ENCODE peak calls at places on chromosomes 6 and 20, in four cellular contexts. A is psoas muscle, J is ascending aorta, X is H1. Z is an unnamed sample. For H3K4me1, the result is how much of the 10 kb centered on the place peaks cover.

GRCh38 chr20:3818155-3819151 is 1.9 kb upstream of the AP5S1 start:
- DNase-seq in X (peak), J (peak), A (peak), Z (peak)

GRCh38 chr6:41901882-41902519 is 6.8 kb upstream of the USP49 start:
- DNase-seq in J (no peak), A (no peak), X (peak), Z (no peak)

GRCh38 chr6:39961178-39961577 is 26.9 kb upstream of the MOCS1 start:
- DNase-seq in A (peak), X (no peak), J (no peak), Z (peak)

GRCh38 chr6:106591111-106591825 is 38.0 kb downstream of the RTN4IP1 start:
- DNase-seq in A (peak), J (no peak), X (no peak), Z (no peak)

GRCh38 chr20:24991897-24992419 is 593 bp downstream of the APMAP start:
- DNase-seq in X (no peak), A (peak), J (peak), Z (no peak)

GRCh38 chr6:129236110-129236509 is 353.2 kb downstream of the LAMA2 start:
- DNase-seq in X (no peak), J (no peak), A (no peak), Z (no peak)

GRCh38 chr20:33679758-33680485 is 5.7 kb upstream of the NECAB3 start:
- DNase-seq in X (no peak), A (no peak), J (no peak), Z (no peak)

GRCh38 chr6:170089937-170090335 is 200.9 kb downstream of the DLL1 start:
- DNase-seq in A (no peak), J (peak), X (no peak), Z (no peak)

GRCh38 chr6:149443411-149444181 is 41.2 kb downstream of the ZC3H12D start:
- DNase-seq in X (no peak), A (no peak), J (peak), Z (no peak)

GRCh38 chr6:128463942-128464341 is 56.5 kb downstream of the PTPRK start:
- DNase-seq in J (no peak), A (no peak), X (no peak), Z (peak)

GRCh38 chr6:21053612-21054011 is 519.4 kb downstream of the CDKAL1 start:
- DNase-seq in X (no peak), J (no peak), A (no peak), Z (peak)

GRCh38 chr6:107079429-107079828 is 35.9 kb downstream of the BEND3 start:
- DNase-seq in X (no peak), A (no peak), J (peak), Z (no peak)

GRCh38 chr6:122803056-122803695 is 14.1 kb downstream of the SMPDL3A start:
- DNase-seq in A (no peak), J (no peak), X (no peak), Z (no peak)

GRCh38 chr6:95109212-95109611 is 468.1 kb upstream of the MANEA start:
- DNase-seq in J (no peak), X (no peak), A (no peak), Z (no peak)

GRCh38 chr6:89602713-89603112 is 35.8 kb downstream of the LYRM2 start:
- DNase-seq in A (no peak), X (no peak), J (no peak), Z (no peak)

GRCh38 chr6:26301638-26302037 is 63.4 kb upstream of the BTN3A2 start:
- DNase-seq in A (no peak), J (no peak), X (no peak), Z (no peak)

GRCh38 chr6:163745566-163746400 is 331.3 kb downstream of the QKI start:
- DNase-seq in X (no peak), J (no peak), A (peak), Z (peak)

GRCh38 chr20:50278684-50279531 is 88.3 kb downstream of the CEBPB start:
- DNase-seq in A (peak), J (peak), X (no peak), Z (no peak)

GRCh38 chr20:50282592-50283241 is 92.1 kb downstream of the CEBPB start:
- DNase-seq in X (no peak), J (no peak), A (peak), Z (no peak)

GRCh38 chr20:50279988-50280850 is 89.6 kb downstream of the CEBPB start:
- DNase-seq in X (no peak), J (no peak), A (no peak), Z (no peak)

GRCh38 chr20:50281831-50282591 is 91.4 kb downstream of the CEBPB start:
- DNase-seq in A (peak), X (peak), J (no peak), Z (no peak)

DNA sequence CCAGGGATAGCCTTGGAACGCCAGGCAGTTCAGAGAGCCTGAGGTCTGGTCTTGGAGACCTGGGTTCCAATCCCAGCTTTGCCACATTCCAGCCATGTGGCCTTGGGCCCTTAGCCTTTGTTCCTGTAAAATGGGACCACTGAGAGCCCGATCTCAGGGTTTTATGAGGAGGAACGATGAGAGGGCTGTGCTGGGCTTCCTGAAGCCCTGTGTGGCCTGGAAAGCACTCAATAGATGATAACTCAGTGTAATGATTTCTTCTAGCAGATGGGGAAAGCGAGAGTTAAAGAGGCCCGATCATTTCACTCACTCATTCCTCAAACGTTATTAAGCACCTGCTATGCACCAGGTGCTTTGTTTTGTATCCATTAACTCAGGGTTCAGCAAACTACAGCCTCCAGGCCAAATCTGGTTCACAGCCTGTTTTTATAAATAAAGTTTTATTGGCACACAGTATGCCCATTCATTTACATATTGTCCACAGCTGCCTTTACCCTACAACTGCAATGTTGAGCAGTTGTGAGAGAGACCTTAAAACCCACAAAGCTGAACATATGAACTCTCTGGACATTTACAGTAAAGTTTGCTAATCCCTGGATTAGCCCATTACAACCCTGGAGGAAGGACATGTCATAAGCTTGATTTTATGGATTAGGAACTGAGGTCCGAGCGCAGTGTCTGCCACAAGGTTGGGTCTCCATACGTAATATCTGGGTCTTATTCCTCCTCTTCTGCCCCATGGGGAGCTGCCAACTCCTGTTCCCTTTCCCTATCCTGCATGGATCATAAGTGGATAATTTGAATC is 90.4 kb downstream of the CEBPB start:
- DNase-seq in A (peak), J (no peak), X (no peak), Z (no peak)
- H3K4me1 ChIP-seq in A (half or more), J (under half), X (under half), Z (under half)

DNA sequence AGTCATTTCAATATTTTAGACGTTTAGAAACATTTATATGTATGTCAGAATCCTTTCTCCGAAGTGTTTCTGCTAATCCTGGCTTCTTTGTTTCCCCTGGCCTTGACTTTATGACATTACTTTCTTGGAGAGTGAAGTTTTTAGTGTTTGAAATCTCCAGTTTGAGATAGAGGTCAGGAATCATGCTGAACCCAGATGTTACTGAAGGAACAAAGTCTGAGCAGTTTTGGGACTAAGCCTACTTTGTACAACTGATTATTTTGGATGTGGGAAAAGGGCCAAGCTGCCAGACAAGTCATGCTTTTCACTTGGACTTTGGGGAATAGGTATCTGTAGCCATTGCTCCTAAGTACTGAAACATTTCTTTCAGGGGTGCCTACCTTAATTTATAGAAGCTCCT is 2.3 kb downstream of the RNF144B start:
- DNase-seq in J (no peak), A (no peak), X (no peak), Z (no peak)
- H3K4me1 ChIP-seq in J (under half), A (under half), X (under half), Z (under half)

GRCh38 chr6:157990321-157991066 is 8.8 kb downstream of the SYNJ2 start:
- DNase-seq in X (no peak), A (no peak), J (no peak), Z (no peak)
- H3K4me1 ChIP-seq in X (under half), A (under half), J (under half), Z (under half)

GRCh38 chr6:135266675-135267074 is 85.6 kb downstream of the MYB start:
- DNase-seq in X (peak), A (no peak), J (no peak), Z (no peak)

GRCh38 chr6:135269399-135270005 is 88.4 kb downstream of the MYB start:
- DNase-seq in A (no peak), X (peak), J (no peak), Z (no peak)

GRCh38 chr6:135267085-135267484 is 86.0 kb downstream of the MYB start:
- DNase-seq in J (no peak), X (peak), A (no peak), Z (no peak)

GRCh38 chr6:135268263-135268662 is 87.2 kb downstream of the MYB start:
- DNase-seq in J (no peak), X (peak), A (no peak), Z (no peak)

GRCh38 chr6:135268740-135269139 is 87.6 kb downstream of the MYB start:
- DNase-seq in X (peak), A (no peak), J (no peak), Z (no peak)
- H3K4me1 ChIP-seq in X (under half), A (under half), J (under half), Z (under half)

DNA sequence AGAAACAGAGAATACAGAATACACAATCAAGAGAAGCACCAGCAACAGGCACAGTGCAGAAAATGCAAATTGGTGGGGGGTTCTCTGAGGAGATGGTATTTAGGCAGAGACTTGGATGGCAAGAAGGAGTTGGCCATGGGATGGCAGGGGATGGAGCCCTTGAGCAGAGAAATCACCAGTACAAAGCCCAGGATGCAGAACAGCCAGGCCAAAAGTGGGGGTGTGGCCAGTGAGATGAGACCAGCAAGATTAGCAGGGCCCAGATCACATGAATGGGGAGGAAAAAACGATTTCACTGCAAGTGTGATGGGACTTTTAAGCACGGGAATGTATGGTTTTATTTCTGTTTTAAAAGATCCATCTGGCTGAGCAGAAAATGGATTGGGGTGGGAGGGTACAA is 63.4 kb downstream of the TRAM2 start:
- DNase-seq in X (no peak), J (no peak), A (no peak), Z (no peak)
- H3K4me1 ChIP-seq in X (under half), J (under half), A (under half), Z (half or more)

DNA sequence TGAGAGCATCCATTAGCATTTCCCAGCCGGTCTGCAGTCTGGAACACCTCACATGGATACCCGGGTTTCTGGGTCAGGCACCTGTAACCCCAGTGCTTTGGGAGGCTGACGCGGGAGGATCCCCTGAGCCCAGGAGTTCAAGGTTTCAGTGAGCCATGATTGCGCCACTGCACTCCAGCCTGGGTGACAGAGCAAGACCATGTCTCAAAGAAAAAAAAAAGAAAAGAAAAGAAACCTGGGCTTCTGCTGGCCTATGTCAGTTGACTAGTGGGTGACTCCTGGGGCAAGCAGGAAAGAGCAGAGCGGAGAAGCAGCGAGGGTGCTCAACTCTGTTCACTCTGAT is 90.2 kb downstream of the TCP11 start:
- DNase-seq in X (no peak), A (no peak), J (no peak), Z (no peak)
- H3K4me1 ChIP-seq in X (under half), A (half or more), J (half or more), Z (under half)

Z was measured in foreskin keratinocyte.